ENCODE peak calls at places on chromosomes 5 and 9, in five cellular contexts. G, J, N, A and K are unnamed samples.

GRCh38 chr9:122225323-122226141 is 3.2 kb downstream of the LHX6 start:
- DNase-seq in G (no peak), J (no peak), N (no peak), A (no peak), K (no peak)

GRCh38 chr9:81455417-81455816 is 233.9 kb downstream of the TLE1 start:
- DNase-seq in G (no peak), J (no peak), N (no peak), A (no peak), K (no peak)

GRCh38 chr9:111034573-111035539 is 3.4 kb downstream of the LPAR1 start:
- DNase-seq in G (no peak), J (no peak), N (no peak), A (no peak), K (no peak)

GRCh38 chr5:169861433-169861832 is 118.9 kb downstream of the INSYN2B start:
- DNase-seq in G (no peak), J (no peak), N (no peak), A (no peak), K (no peak)

GRCh38 chr9:87086536-87086935 is 139.2 kb upstream of the GAS1 start:
- DNase-seq in G (no peak), J (no peak), N (no peak), A (no peak), K (no peak)

GRCh38 chr5:152246401-152246800 is 158.7 kb downstream of the NMUR2 start:
- DNase-seq in G (no peak), J (no peak), N (peak), A (peak), K (no peak)

GRCh38 chr5:78761831-78762230 is 113.3 kb upstream of the LHFPL2 start:
- DNase-seq in G (no peak), J (no peak), N (no peak), A (no peak), K (no peak)

GRCh38 chr9:89189215-89189614 is 10.6 kb upstream of the SHC3 start:
- DNase-seq in G (no peak), J (no peak), N (no peak), A (no peak), K (no peak)

GRCh38 chr5:88551724-88552345 is 283.2 kb upstream of the TMEM161B start:
- DNase-seq in G (no peak), J (peak), N (no peak), A (no peak), K (no peak)